ENCODE peak calls at places on chromosomes 16 and 17, in eight cellular contexts. One of them, this sample, is unnamed.

GRCh38 chr16:58843675-58844074 is 109.6 kb upstream of the GOT2 start:
- DNase-seq in mesenchymal stem cell: peak; percentile 21
- DNase-seq in astrocyte: peak; percentile 22
- DNase-seq in neuronal stem cell: no peak
- DNase-seq in SK-N-SH: peak; percentile 42
- DNase-seq in mammary epithelial cell: peak; percentile 9
- DNase-seq in H1: no peak
- DNase-seq in kidney: no peak
- DNase-seq in this sample: peak; percentile 44

GRCh38 chr16:69217433-69217832 is 30.5 kb downstream of the SNTB2 start:
- DNase-seq in mesenchymal stem cell: peak; percentile 72
- DNase-seq in astrocyte: peak; percentile 73
- DNase-seq in neuronal stem cell: no peak
- DNase-seq in SK-N-SH: no peak
- DNase-seq in mammary epithelial cell: peak; percentile 49
- DNase-seq in H1: no peak
- DNase-seq in kidney: no peak
- DNase-seq in this sample: peak; percentile 56

GRCh38 chr17:36949461-36949927 is 740 bp downstream of the AATF start:
- DNase-seq in mesenchymal stem cell: no peak
- DNase-seq in astrocyte: peak; percentile 23
- DNase-seq in neuronal stem cell: no peak
- DNase-seq in SK-N-SH: no peak
- DNase-seq in mammary epithelial cell: no peak
- DNase-seq in H1: no peak
- DNase-seq in kidney: no peak
- DNase-seq in this sample: no peak

GRCh38 chr16:15672514-15673167 is 22.6 kb downstream of the NDE1 start:
- DNase-seq in mesenchymal stem cell: peak; percentile 98
- DNase-seq in astrocyte: peak; percentile 98
- DNase-seq in neuronal stem cell: no peak
- DNase-seq in SK-N-SH: no peak
- DNase-seq in mammary epithelial cell: peak; percentile 99
- DNase-seq in H1: no peak
- DNase-seq in kidney: peak; percentile 95
- DNase-seq in this sample: peak; percentile 96

GRCh38 chr16:64440421-64440831 is 681.4 kb downstream of the CDH11 start:
- DNase-seq in mesenchymal stem cell: peak; percentile 99
- DNase-seq in astrocyte: peak; percentile 99
- DNase-seq in neuronal stem cell: no peak
- DNase-seq in SK-N-SH: no peak
- DNase-seq in mammary epithelial cell: peak; percentile 47
- DNase-seq in H1: no peak
- DNase-seq in kidney: no peak
- DNase-seq in this sample: peak; percentile 95

GRCh38 chr17:81641825-81642489 is 5.0 kb downstream of the TSPAN10 start:
- DNase-seq in mesenchymal stem cell: peak; percentile 63
- DNase-seq in astrocyte: peak; percentile 61
- DNase-seq in neuronal stem cell: no peak
- DNase-seq in SK-N-SH: no peak
- DNase-seq in mammary epithelial cell: peak; percentile 57
- DNase-seq in H1: no peak
- DNase-seq in kidney: peak; percentile 45
- DNase-seq in this sample: peak; percentile 62

GRCh38 chr17:17004251-17004996 is 32.5 kb upstream of the TNFRSF13B start:
- DNase-seq in mesenchymal stem cell: no peak
- DNase-seq in astrocyte: no peak
- DNase-seq in neuronal stem cell: no peak
- DNase-seq in SK-N-SH: no peak
- DNase-seq in mammary epithelial cell: no peak
- DNase-seq in H1: no peak
- DNase-seq in kidney: peak; percentile 63
- DNase-seq in this sample: no peak

GRCh38 chr17:6857336-6857735 is 25.8 kb upstream of the TEKT1 start:
- DNase-seq in mesenchymal stem cell: no peak
- DNase-seq in astrocyte: no peak
- DNase-seq in neuronal stem cell: no peak
- DNase-seq in SK-N-SH: no peak
- DNase-seq in mammary epithelial cell: no peak
- DNase-seq in H1: no peak
- DNase-seq in kidney: no peak
- DNase-seq in this sample: no peak

GRCh38 chr16:85514295-85514600 is 98.9 kb upstream of the GSE1 start:
- DNase-seq in mesenchymal stem cell: no peak
- DNase-seq in astrocyte: no peak
- DNase-seq in neuronal stem cell: no peak
- DNase-seq in SK-N-SH: no peak
- DNase-seq in mammary epithelial cell: no peak
- DNase-seq in H1: no peak
- DNase-seq in kidney: no peak
- DNase-seq in this sample: no peak

GRCh38 chr16:85514601-85515318 is 98.4 kb upstream of the GSE1 start:
- DNase-seq in mesenchymal stem cell: peak; percentile 91
- DNase-seq in astrocyte: peak; percentile 85
- DNase-seq in neuronal stem cell: peak; percentile 38
- DNase-seq in SK-N-SH: peak; percentile 84
- DNase-seq in mammary epithelial cell: peak; percentile 85
- DNase-seq in H1: no peak
- DNase-seq in kidney: peak; percentile 93
- DNase-seq in this sample: peak; percentile 95

GRCh38 chr16:85513180-85513579 is 99.9 kb upstream of the GSE1 start:
- DNase-seq in mesenchymal stem cell: no peak
- DNase-seq in astrocyte: no peak
- DNase-seq in neuronal stem cell: no peak
- DNase-seq in SK-N-SH: no peak
- DNase-seq in mammary epithelial cell: no peak
- DNase-seq in H1: no peak
- DNase-seq in kidney: no peak
- DNase-seq in this sample: no peak

GRCh38 chr16:85512716-85513115 is 100.4 kb upstream of the GSE1 start:
- DNase-seq in mesenchymal stem cell: peak; percentile 22
- DNase-seq in astrocyte: no peak
- DNase-seq in neuronal stem cell: no peak
- DNase-seq in SK-N-SH: no peak
- DNase-seq in mammary epithelial cell: no peak
- DNase-seq in H1: no peak
- DNase-seq in kidney: no peak
- DNase-seq in this sample: no peak

GRCh38 chr16:85513649-85514048 is 99.5 kb upstream of the GSE1 start:
- DNase-seq in mesenchymal stem cell: no peak
- DNase-seq in astrocyte: no peak
- DNase-seq in neuronal stem cell: no peak
- DNase-seq in SK-N-SH: no peak
- DNase-seq in mammary epithelial cell: no peak
- DNase-seq in H1: no peak
- DNase-seq in kidney: no peak
- DNase-seq in this sample: no peak
- H3K4me1 ChIP-seq in mesenchymal stem cell: peaks cover 46% of the 10 kb centered on the region
- H3K4me1 ChIP-seq in astrocyte: peaks cover 18% of the 10 kb centered on the region
- H3K4me1 ChIP-seq in neuronal stem cell: peaks cover 32% of the 10 kb centered on the region
- H3K4me1 ChIP-seq in SK-N-SH: peaks cover 49% of the 10 kb centered on the region
- H3K4me1 ChIP-seq in mammary epithelial cell: peaks cover 21% of the 10 kb centered on the region
- H3K4me1 ChIP-seq in H1: peaks cover 20% of the 10 kb centered on the region
- H3K4me1 ChIP-seq in kidney: peaks cover 13% of the 10 kb centered on the region
- H3K4me1 ChIP-seq in this sample: peaks cover 32% of the 10 kb centered on the region

GRCh38 chr17:78337244-78338109 is 22.4 kb downstream of the SOCS3 start:
- DNase-seq in mesenchymal stem cell: peak; percentile 84
- DNase-seq in astrocyte: peak; percentile 76
- DNase-seq in neuronal stem cell: no peak
- DNase-seq in SK-N-SH: no peak
- DNase-seq in mammary epithelial cell: peak; percentile 69
- DNase-seq in H1: no peak
- DNase-seq in kidney: peak; percentile 75
- DNase-seq in this sample: no peak

GRCh38 chr17:78341559-78342437 is 18.1 kb downstream of the SOCS3 start:
- DNase-seq in mesenchymal stem cell: peak; percentile 89
- DNase-seq in astrocyte: peak; percentile 68
- DNase-seq in neuronal stem cell: peak; percentile 61
- DNase-seq in SK-N-SH: peak; percentile 97
- DNase-seq in mammary epithelial cell: peak; percentile 65
- DNase-seq in H1: peak; percentile 80
- DNase-seq in kidney: peak; percentile 96
- DNase-seq in this sample: peak; percentile 93

GRCh38 chr17:78340183-78340955 is 19.5 kb downstream of the SOCS3 start:
- DNase-seq in mesenchymal stem cell: no peak
- DNase-seq in astrocyte: no peak
- DNase-seq in neuronal stem cell: no peak
- DNase-seq in SK-N-SH: no peak
- DNase-seq in mammary epithelial cell: peak; percentile 47
- DNase-seq in H1: no peak
- DNase-seq in kidney: no peak
- DNase-seq in this sample: no peak

GRCh38 chr17:78335176-78335575 is 24.7 kb downstream of the SOCS3 start:
- DNase-seq in mesenchymal stem cell: no peak
- DNase-seq in astrocyte: no peak
- DNase-seq in neuronal stem cell: no peak
- DNase-seq in SK-N-SH: no peak
- DNase-seq in mammary epithelial cell: no peak
- DNase-seq in H1: no peak
- DNase-seq in kidney: no peak
- DNase-seq in this sample: no peak

DNA sequence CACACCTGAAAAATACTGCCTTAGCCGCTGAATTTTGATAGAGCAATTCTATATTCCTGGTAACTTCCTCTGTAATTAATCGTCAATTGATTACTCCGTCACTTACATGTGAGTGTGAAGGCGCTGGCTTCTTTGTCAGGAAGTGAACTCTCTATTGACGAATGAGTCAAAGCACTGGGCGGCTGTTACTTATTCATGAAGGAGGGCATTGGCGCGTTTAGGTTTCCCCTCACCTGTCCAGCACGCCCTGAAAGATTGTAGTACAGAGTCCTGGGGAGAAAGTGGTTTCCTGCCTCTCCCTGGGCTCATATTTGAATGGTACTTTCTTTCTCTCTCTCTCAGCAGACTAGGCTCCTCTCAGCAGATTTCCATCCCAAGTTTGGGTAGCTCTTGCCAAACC is 21.0 kb downstream of the SOCS3 start:
- DNase-seq in mesenchymal stem cell: no peak
- DNase-seq in astrocyte: no peak
- DNase-seq in neuronal stem cell: no peak
- DNase-seq in SK-N-SH: no peak
- DNase-seq in mammary epithelial cell: peak; percentile 94
- DNase-seq in H1: no peak
- DNase-seq in kidney: no peak
- DNase-seq in this sample: no peak
- H3K4me3 ChIP-seq in mesenchymal stem cell: no peak overlapping the region
- H3K4me3 ChIP-seq in astrocyte: no peak overlapping the region
- H3K4me3 ChIP-seq in neuronal stem cell: no peak overlapping the region
- H3K4me3 ChIP-seq in SK-N-SH: no peak overlapping the region
- H3K4me3 ChIP-seq in mammary epithelial cell: no peak overlapping the region
- H3K4me3 ChIP-seq in H1: no peak overlapping the region
- H3K4me3 ChIP-seq in kidney: no peak overlapping the region
- H3K4me3 ChIP-seq in this sample: no peak overlapping the region

DNA sequence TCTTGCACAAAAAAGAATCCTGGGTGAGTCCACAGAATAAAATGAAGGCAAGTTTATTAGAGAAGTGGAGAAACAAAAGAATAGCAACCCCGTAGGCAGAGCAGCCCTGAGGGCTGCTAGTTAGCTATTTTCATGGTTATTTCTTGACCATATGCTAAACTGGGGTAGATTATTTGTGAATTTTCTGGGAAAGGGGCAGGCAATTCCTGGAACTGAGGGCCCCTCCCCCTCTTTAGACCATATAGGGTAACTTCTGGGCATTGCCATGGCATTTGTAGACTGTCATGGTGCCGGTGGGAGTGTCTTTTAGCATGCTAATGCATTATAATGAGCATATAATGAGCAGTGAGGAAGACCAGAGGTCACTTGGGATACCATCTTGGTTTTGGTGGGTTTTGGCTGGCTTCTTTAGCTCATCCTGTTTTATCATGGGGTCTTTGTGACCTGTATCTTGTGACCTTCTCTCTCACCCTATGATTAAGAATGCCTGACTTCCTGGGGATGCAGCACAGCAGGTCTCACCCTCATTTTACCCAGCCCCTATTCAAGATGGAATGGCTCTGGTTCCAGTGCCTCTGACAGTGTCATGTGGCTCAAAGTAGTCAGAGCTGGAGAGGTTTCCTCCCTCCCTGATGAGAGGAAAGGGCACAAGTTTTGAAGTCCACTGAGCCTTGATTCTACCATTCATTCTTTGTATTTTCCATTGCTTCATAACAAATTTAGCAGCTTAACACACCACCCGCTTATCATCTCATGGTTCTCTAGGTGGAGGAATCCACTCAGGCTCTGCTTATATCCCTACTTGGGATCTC is 55.7 kb upstream of the LGALS9 start:
- DNase-seq in mesenchymal stem cell: no peak
- DNase-seq in astrocyte: no peak
- DNase-seq in neuronal stem cell: no peak
- DNase-seq in SK-N-SH: no peak
- DNase-seq in mammary epithelial cell: no peak
- DNase-seq in H1: no peak
- DNase-seq in kidney: peak; percentile 2
- DNase-seq in this sample: no peak
- H3K9ac ChIP-seq in mesenchymal stem cell: no peak overlapping the region
- H3K9ac ChIP-seq in astrocyte: no peak overlapping the region
- H3K9ac ChIP-seq in neuronal stem cell: no peak overlapping the region
- H3K9ac ChIP-seq in SK-N-SH: no peak overlapping the region
- H3K9ac ChIP-seq in mammary epithelial cell: no peak overlapping the region
- H3K9ac ChIP-seq in H1: no peak overlapping the region
- H3K9ac ChIP-seq in kidney: no peak overlapping the region
- H3K9ac ChIP-seq in this sample: no peak overlapping the region

GRCh38 chr16:28590384-28591340 is 6.2 kb downstream of the SULT1A2 start:
- DNase-seq in mesenchymal stem cell: no peak
- DNase-seq in astrocyte: no peak
- DNase-seq in neuronal stem cell: no peak
- DNase-seq in SK-N-SH: no peak
- DNase-seq in mammary epithelial cell: no peak
- DNase-seq in H1: no peak
- DNase-seq in kidney: peak; percentile 56
- DNase-seq in this sample: no peak

GRCh38 chr16:28592979-28593553 is 3.8 kb downstream of the SULT1A2 start:
- DNase-seq in mesenchymal stem cell: no peak
- DNase-seq in astrocyte: no peak
- DNase-seq in neuronal stem cell: no peak
- DNase-seq in SK-N-SH: no peak
- DNase-seq in mammary epithelial cell: no peak
- DNase-seq in H1: no peak
- DNase-seq in kidney: peak; percentile 70
- DNase-seq in this sample: no peak

GRCh38 chr16:28592511-28592910 is 4.3 kb downstream of the SULT1A2 start:
- DNase-seq in mesenchymal stem cell: no peak
- DNase-seq in astrocyte: no peak
- DNase-seq in neuronal stem cell: no peak
- DNase-seq in SK-N-SH: no peak
- DNase-seq in mammary epithelial cell: no peak
- DNase-seq in H1: no peak
- DNase-seq in kidney: peak; percentile 59
- DNase-seq in this sample: no peak

GRCh38 chr16:28589930-28590329 is 6.9 kb downstream of the SULT1A2 start:
- DNase-seq in mesenchymal stem cell: no peak
- DNase-seq in astrocyte: no peak
- DNase-seq in neuronal stem cell: no peak
- DNase-seq in SK-N-SH: no peak
- DNase-seq in mammary epithelial cell: no peak
- DNase-seq in H1: no peak
- DNase-seq in kidney: peak; percentile 69
- DNase-seq in this sample: no peak

DNA sequence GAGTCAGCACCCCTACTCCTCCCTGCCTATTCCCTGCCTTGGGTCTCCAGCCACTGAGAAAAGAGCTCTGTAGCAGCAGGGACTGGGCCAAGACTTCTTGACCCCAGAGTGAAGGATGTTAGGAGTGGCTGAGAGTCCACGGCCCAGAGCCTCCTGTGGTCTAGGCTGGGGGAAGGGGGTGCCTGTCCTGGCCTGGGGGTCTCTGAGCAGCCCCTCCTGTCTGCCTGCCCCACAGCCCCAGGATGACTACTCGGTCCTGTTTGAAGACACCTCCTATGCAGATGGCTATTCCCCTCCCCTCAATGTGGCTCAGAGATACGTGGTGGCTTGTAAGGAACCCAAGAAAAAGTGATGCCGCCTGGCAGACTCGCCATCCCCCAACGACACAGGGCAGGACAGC is 5.5 kb downstream of the SULT1A2 start:
- DNase-seq in mesenchymal stem cell: no peak
- DNase-seq in astrocyte: no peak
- DNase-seq in neuronal stem cell: no peak
- DNase-seq in SK-N-SH: no peak
- DNase-seq in mammary epithelial cell: no peak
- DNase-seq in H1: no peak
- DNase-seq in kidney: peak; percentile 46
- DNase-seq in this sample: no peak
- H3K4me1 ChIP-seq in mesenchymal stem cell: peaks cover 6% of the 10 kb centered on the region
- H3K4me1 ChIP-seq in astrocyte: no peaks in the 10 kb centered on the region
- H3K4me1 ChIP-seq in neuronal stem cell: peaks cover 2% of the 10 kb centered on the region
- H3K4me1 ChIP-seq in SK-N-SH: no peaks in the 10 kb centered on the region
- H3K4me1 ChIP-seq in mammary epithelial cell: peaks cover 13% of the 10 kb centered on the region
- H3K4me1 ChIP-seq in H1: peaks cover 5% of the 10 kb centered on the region
- H3K4me1 ChIP-seq in kidney: peaks cover 3% of the 10 kb centered on the region
- H3K4me1 ChIP-seq in this sample: no peaks in the 10 kb centered on the region

This sample was measured in adipocyte.